ENCODE peak calls at places on chromosomes 4 and X, in six cellular contexts. O is left lung, Z is pancreas, A is heart right ventricle, L is glutamatergic neuron, X is fibroblast of the aortic adventitia. K is an unnamed sample.

GRCh38 chr4:13054410-13054970 is 429.6 kb downstream of the RAB28 start:
- DNase-seq in O (no peak), Z (no peak), A (no peak), L (no peak), X (no peak), K (no peak)

GRCh38 chr4:26410385-26411293 is 79.6 kb downstream of the CCKAR start:
- DNase-seq in O (no peak), Z (no peak), A (peak), L (no peak), X (peak), K (peak)

GRCh38 chr4:1250527-1250812 is 1.5 kb upstream of the CTBP1 start:
- DNase-seq in O (peak), Z (peak), A (no peak), L (no peak), X (no peak), K (no peak)

GRCh38 chr4:3025881-3026280 is 48.5 kb downstream of the HTT-AS start:
- DNase-seq in O (no peak), Z (no peak), A (no peak), L (no peak), X (no peak), K (no peak)

GRCh38 chr4:41573458-41574129 is 35.6 kb downstream of the LIMCH1 start:
- DNase-seq in O (no peak), Z (no peak), A (no peak), L (no peak), X (peak), K (no peak)

GRCh38 chrX:39944416-39944815 is 153.3 kb downstream of the BCOR start:
- DNase-seq in O (no peak), Z (peak), A (no peak), L (no peak), X (no peak), K (no peak)

GRCh38 chrX:69501433-69501832 is 2.7 kb upstream of the NALF2 start:
- DNase-seq in O (no peak), Z (no peak), A (peak), L (peak), X (no peak), K (peak)

GRCh38 chr4:1074077-1074476 is 39.3 kb downstream of the RNF212 start:
- DNase-seq in O (no peak), Z (peak), A (no peak), L (no peak), X (no peak), K (no peak)

GRCh38 chr4:152289963-152290362 is 245.9 kb downstream of the FBXW7 start:
- DNase-seq in O (no peak), Z (no peak), A (no peak), L (no peak), X (peak), K (no peak)

GRCh38 chr4:77911842-77912450 is 49.3 kb downstream of the MRPL1 start:
- DNase-seq in O (no peak), Z (no peak), A (no peak), L (no peak), X (peak), K (no peak)

GRCh38 chr4:98444371-98444770 is 183.2 kb downstream of the RAP1GDS1 start:
- DNase-seq in O (no peak), Z (no peak), A (no peak), L (no peak), X (no peak), K (no peak)

GRCh38 chr4:145797278-145797677 is 117.3 kb downstream of the C4orf51 start:
- DNase-seq in O (no peak), Z (no peak), A (no peak), L (no peak), X (no peak), K (no peak)

GRCh38 chr4:118281611-118282442 is 71.0 kb downstream of the PRSS12 start:
- DNase-seq in O (no peak), Z (no peak), A (no peak), L (peak), X (peak), K (no peak)

GRCh38 chr4:47510506-47511143 is 25.6 kb downstream of the ATP10D start:
- DNase-seq in O (no peak), Z (no peak), A (no peak), L (no peak), X (peak), K (no peak)

GRCh38 chrX:48938721-48939416 is 18.5 kb downstream of the OTUD5 start:
- DNase-seq in O (no peak), Z (no peak), A (no peak), L (no peak), X (no peak), K (no peak)

GRCh38 chrX:15822922-15823321 is 31.7 kb downstream of the AP1S2 start:
- DNase-seq in O (no peak), Z (no peak), A (no peak), L (no peak), X (no peak), K (no peak)

GRCh38 chr4:188619456-188620149 is 480.4 kb downstream of the TRIML1 start:
- DNase-seq in O (no peak), Z (no peak), A (no peak), L (no peak), X (no peak), K (no peak)

GRCh38 chr4:53847935-53848334 is 216.5 kb downstream of the CHIC2 start:
- DNase-seq in O (no peak), Z (no peak), A (no peak), L (no peak), X (no peak), K (no peak)

DNA sequence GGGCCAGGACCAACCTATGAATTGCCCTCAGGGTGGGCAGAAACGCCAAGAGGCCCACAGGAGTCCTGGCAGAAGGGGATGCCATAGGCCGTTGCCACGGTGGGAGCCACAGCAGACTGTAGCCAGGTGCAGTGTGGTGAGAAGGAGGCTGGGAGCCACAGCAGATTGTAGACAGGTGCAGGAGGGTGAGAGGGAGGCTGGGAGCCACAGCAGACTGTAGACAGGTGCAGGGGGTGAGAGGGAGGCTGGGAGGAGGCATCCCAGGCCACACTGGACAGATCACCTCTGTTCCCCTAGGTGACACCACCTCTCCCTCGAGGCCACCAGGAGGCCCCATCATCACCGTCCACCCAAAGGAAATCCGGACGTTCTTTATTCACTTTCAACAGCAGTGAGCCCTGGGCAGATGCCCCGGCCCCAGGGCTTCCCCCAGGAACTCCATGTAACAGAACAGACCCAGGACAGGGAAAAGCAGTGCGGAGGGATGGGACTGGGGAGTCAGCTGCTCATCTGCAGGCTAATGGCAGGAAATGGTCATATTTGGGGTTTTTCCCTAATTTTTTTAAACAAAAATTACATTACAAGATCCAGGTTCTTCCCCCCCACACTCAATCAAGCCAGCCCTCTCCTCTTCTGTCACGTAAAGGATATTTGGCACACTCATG is 19.5 kb upstream of the MRFAP1 start:
- DNase-seq in O (no peak), Z (no peak), A (no peak), L (no peak), X (no peak), K (no peak)
- TF ChIP-seq CTCF in O (no peak), Z (no peak), A (no peak), L (no peak), X (no peak), K (no peak)

DNA sequence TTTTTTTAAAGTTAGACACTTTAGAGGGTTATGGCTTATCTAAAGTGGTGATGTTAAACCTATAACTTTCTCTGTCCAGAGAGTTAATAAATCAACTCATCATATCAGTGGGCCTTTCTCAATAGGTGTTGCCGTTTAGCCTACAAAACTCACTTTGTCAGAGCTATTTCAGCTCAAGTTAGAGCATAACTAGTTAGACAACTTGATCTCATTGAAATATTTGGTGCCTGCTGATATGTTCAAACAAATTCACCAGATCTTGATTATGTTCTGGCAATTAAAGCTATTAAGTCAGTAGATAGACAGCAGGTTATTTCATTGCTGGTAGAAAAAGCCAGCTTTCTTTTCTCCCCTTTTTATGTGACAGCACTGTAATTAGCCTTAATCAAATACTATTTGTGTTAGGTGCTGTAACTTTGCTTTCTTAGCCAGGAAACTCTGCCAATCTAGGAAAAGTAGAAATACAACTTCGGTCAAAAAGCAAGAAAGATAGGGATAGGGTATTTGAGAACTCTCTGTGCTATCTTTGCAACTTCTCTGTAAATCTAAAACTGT is 191.8 kb downstream of the MAML3 start:
- DNase-seq in O (no peak), Z (no peak), A (no peak), L (no peak), X (no peak), K (no peak)
- TF ChIP-seq CTCF in O (no peak), Z (no peak), A (no peak), L (no peak), X (no peak), K (no peak)

GRCh38 chr4:30350288-30350687 is 369.9 kb upstream of the PCDH7 start:
- DNase-seq in O (no peak), Z (no peak), A (no peak), L (no peak), X (no peak), K (no peak)

DNA sequence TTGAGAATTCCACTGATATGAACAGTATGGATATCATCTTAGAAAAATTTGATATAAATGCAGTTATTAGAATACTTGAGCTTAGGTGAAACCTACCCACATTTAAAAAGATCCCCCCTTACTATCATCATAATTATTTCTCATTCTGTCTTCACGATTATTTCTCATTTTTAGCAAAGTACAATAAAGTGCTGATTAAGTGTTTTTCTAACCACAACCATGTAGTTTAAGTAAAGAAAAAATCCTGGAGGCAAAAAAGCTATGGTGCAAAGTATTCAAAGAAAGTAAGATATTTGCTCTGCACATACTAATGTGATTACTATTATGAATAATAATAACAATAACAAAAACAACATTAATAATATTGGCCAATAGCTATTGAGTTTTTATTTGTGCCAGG is 365.6 kb upstream of the PCDH7 start:
- DNase-seq in O (no peak), Z (no peak), A (no peak), L (no peak), X (no peak), K (no peak)
- TF ChIP-seq CTCF in O (no peak), Z (no peak), A (no peak), L (no peak), X (no peak), K (no peak)

GRCh38 chr4:104531390-104531789 is 36.7 kb upstream of the CXXC4 start:
- DNase-seq in O (no peak), Z (no peak), A (no peak), L (no peak), X (no peak), K (no peak)
- TF ChIP-seq CTCF in O (no peak), Z (no peak), A (no peak), L (no peak), X (no peak), K (no peak)

GRCh38 chrX:34638116-34638515 is 19.0 kb downstream of the TMEM47 start:
- DNase-seq in O (no peak), Z (no peak), A (peak), L (no peak), X (peak), K (peak)
- TF ChIP-seq CTCF in O (peak), Z (peak), A (peak), L (peak), X (peak), K (peak)

DNA sequence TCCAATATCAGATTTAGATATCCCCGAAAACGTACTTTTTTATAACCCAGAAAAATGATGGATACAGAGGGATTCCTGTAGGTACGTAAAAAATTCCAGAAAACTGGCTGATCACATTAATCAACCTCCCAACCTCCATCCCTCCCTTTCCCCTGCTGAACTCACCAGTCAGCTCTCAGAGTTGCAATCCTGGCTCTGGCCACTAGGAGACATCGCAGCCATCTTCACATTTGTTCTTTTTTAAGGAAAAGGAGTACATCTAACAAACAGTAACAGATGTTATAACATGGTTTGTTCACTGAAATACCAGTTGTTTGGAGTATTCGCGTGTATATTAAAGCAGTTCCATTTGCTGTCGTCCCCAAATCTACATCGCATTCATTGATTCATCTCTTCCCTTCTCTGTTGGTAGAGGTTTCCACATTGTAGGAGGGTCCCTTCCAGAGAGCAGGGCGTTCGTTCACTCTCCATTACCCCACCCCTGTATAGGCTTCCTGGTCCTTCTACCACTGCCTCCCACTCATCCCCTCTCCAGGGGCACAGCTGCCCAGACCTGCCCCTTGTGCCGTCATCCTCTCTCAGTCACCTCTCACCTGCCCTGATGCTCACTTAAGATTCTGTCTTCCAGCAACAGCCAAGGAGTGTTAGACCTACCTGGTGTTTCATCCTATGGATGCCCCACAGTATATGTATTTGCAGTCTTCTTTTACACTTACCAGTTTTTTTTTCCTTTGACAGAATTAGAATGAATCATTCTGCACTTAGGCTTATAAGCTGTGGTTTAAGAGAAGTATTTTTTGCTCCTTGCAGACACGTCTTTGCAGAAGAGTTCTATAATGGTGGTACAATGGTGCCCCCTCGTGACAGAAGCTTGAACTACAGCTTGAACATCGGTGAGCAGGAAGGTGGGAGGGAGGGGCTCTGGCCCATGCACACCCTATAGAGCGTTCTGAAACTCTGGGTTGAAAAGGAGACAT is 36.8 kb upstream of the RAB40AL start:
- DNase-seq in O (no peak), Z (peak), A (peak), L (peak), X (peak), K (peak)
- TF ChIP-seq CTCF in O (peak), Z (peak), A (peak), L (peak), X (peak), K (peak)

DNA sequence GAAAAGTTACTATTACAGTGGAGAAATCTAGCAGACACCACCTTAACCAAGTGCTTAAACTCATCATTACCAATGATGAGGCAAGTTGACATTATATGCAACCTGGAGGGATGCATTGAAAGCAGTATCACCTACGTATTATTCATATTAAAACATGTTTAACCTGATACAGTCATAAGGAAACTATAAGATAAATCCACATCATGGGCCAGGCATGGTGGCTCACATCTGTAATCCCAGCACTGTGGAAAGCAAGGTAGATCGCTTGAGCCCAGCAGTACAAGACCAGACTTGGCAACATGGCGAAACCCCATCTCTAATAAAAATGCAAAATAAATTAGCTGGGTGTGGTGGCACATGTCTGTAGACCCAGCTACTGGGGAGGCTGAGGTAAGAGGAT is 22.3 kb upstream of the INTU start:
- DNase-seq in O (no peak), Z (no peak), A (no peak), L (no peak), X (no peak), K (no peak)
- TF ChIP-seq CTCF in O (no peak), Z (no peak), A (no peak), L (no peak), X (no peak), K (no peak)

K was measured in endothelial cell.